ENCODE peak calls at places on chromosome 21, in ten cellular contexts. One of them, this sample, is unnamed.
A peak's percentile ranks its signal among the peaks of the same experiment; 100 is the strongest.

GRCh38 chr21:18350216-18350615 is 53.4 kb downstream of the TMPRSS15 start:
- DNase-seq in AG04450: no peak
- DNase-seq in A549: no peak
- DNase-seq in AG10803: peak; percentile 0
- DNase-seq in GM23338: no peak
- DNase-seq in GM13977: no peak
- DNase-seq in mesothelial cell of epicardium: no peak
- DNase-seq in AG09309: no peak
- DNase-seq in breast epithelium: no peak
- DNase-seq in CD4-positive, alpha-beta T cell: no peak
- DNase-seq in this sample: no peak

GRCh38 chr21:25420831-25421230 is 186.4 kb downstream of the MRPL39 start:
- DNase-seq in AG04450: no peak
- DNase-seq in A549: no peak
- DNase-seq in AG10803: no peak
- DNase-seq in GM23338: no peak
- DNase-seq in GM13977: no peak
- DNase-seq in mesothelial cell of epicardium: no peak
- DNase-seq in AG09309: no peak
- DNase-seq in breast epithelium: no peak
- DNase-seq in CD4-positive, alpha-beta T cell: no peak
- DNase-seq in this sample: no peak

GRCh38 chr21:44847261-44848056 is 26.0 kb downstream of the PTTG1IP start:
- DNase-seq in AG04450: no peak
- DNase-seq in A549: no peak
- DNase-seq in AG10803: no peak
- DNase-seq in GM23338: no peak
- DNase-seq in GM13977: no peak
- DNase-seq in mesothelial cell of epicardium: no peak
- DNase-seq in AG09309: no peak
- DNase-seq in breast epithelium: peak; percentile 49
- DNase-seq in CD4-positive, alpha-beta T cell: no peak
- DNase-seq in this sample: no peak

GRCh38 chr21:41564871-41565281 is 56.9 kb upstream of the TMPRSS2 start:
- DNase-seq in AG04450: no peak
- DNase-seq in A549: no peak
- DNase-seq in AG10803: peak; percentile 90
- DNase-seq in GM23338: no peak
- DNase-seq in GM13977: no peak
- DNase-seq in mesothelial cell of epicardium: no peak
- DNase-seq in AG09309: peak; percentile 67
- DNase-seq in breast epithelium: no peak
- DNase-seq in CD4-positive, alpha-beta T cell: no peak
- DNase-seq in this sample: no peak

GRCh38 chr21:45386728-45387371 is 18.1 kb upstream of the COL18A1 start:
- DNase-seq in AG04450: peak; percentile 87
- DNase-seq in A549: no peak
- DNase-seq in AG10803: peak; percentile 90
- DNase-seq in GM23338: no peak
- DNase-seq in GM13977: no peak
- DNase-seq in mesothelial cell of epicardium: no peak
- DNase-seq in AG09309: peak; percentile 75
- DNase-seq in breast epithelium: no peak
- DNase-seq in CD4-positive, alpha-beta T cell: no peak
- DNase-seq in this sample: peak; percentile 57

GRCh38 chr21:38679531-38679930 is 126.2 kb upstream of the ETS2 start:
- DNase-seq in AG04450: no peak
- DNase-seq in A549: no peak
- DNase-seq in AG10803: peak; percentile 69
- DNase-seq in GM23338: no peak
- DNase-seq in GM13977: peak; percentile 56
- DNase-seq in mesothelial cell of epicardium: no peak
- DNase-seq in AG09309: peak; percentile 47
- DNase-seq in breast epithelium: no peak
- DNase-seq in CD4-positive, alpha-beta T cell: no peak
- DNase-seq in this sample: peak; percentile 11

GRCh38 chr21:41121785-41122415 is 46.1 kb upstream of the BACE2 start:
- DNase-seq in AG04450: peak; percentile 16
- DNase-seq in A549: peak; percentile 28
- DNase-seq in AG10803: peak; percentile 76
- DNase-seq in GM23338: peak; percentile 82
- DNase-seq in GM13977: no peak
- DNase-seq in mesothelial cell of epicardium: peak; percentile 88
- DNase-seq in AG09309: peak; percentile 21
- DNase-seq in breast epithelium: peak; percentile 89
- DNase-seq in CD4-positive, alpha-beta T cell: peak; percentile 37
- DNase-seq in this sample: peak; percentile 97

GRCh38 chr21:39444406-39445145 is 1.0 kb downstream of the LCA5L start:
- DNase-seq in AG04450: no peak
- DNase-seq in A549: peak; percentile 8
- DNase-seq in AG10803: peak; percentile 60
- DNase-seq in GM23338: peak; percentile 51
- DNase-seq in GM13977: no peak
- DNase-seq in mesothelial cell of epicardium: peak; percentile 69
- DNase-seq in AG09309: no peak
- DNase-seq in breast epithelium: no peak
- DNase-seq in CD4-positive, alpha-beta T cell: no peak
- DNase-seq in this sample: no peak

GRCh38 chr21:30256100-30256499 is 26.6 kb downstream of the KRTAP24-1 start:
- DNase-seq in AG04450: no peak
- DNase-seq in A549: no peak
- DNase-seq in AG10803: no peak
- DNase-seq in GM23338: no peak
- DNase-seq in GM13977: no peak
- DNase-seq in mesothelial cell of epicardium: no peak
- DNase-seq in AG09309: no peak
- DNase-seq in breast epithelium: no peak
- DNase-seq in CD4-positive, alpha-beta T cell: no peak
- DNase-seq in this sample: no peak

GRCh38 chr21:41361786-41362604 is at the start of gene MX2:
- DNase-seq in AG04450: peak; percentile 37
- DNase-seq in A549: no peak
- DNase-seq in AG10803: peak; percentile 92
- DNase-seq in GM23338: no peak
- DNase-seq in GM13977: peak; percentile 73
- DNase-seq in mesothelial cell of epicardium: peak; percentile 37
- DNase-seq in AG09309: peak; percentile 79
- DNase-seq in breast epithelium: peak; percentile 54
- DNase-seq in CD4-positive, alpha-beta T cell: peak; percentile 91
- DNase-seq in this sample: peak; percentile 86

GRCh38 chr21:25054689-25055088 is 552.6 kb downstream of the MRPL39 start:
- DNase-seq in AG04450: no peak
- DNase-seq in A549: no peak
- DNase-seq in AG10803: no peak
- DNase-seq in GM23338: no peak
- DNase-seq in GM13977: no peak
- DNase-seq in mesothelial cell of epicardium: no peak
- DNase-seq in AG09309: no peak
- DNase-seq in breast epithelium: no peak
- DNase-seq in CD4-positive, alpha-beta T cell: no peak
- DNase-seq in this sample: no peak

GRCh38 chr21:41685511-41686149 is 81.2 kb downstream of the RIPK4 start:
- DNase-seq in AG04450: no peak
- DNase-seq in A549: no peak
- DNase-seq in AG10803: no peak
- DNase-seq in GM23338: no peak
- DNase-seq in GM13977: no peak
- DNase-seq in mesothelial cell of epicardium: no peak
- DNase-seq in AG09309: no peak
- DNase-seq in breast epithelium: no peak
- DNase-seq in CD4-positive, alpha-beta T cell: no peak
- DNase-seq in this sample: no peak

GRCh38 chr21:45974073-45975016 is 7.2 kb upstream of the COL6A1 start:
- DNase-seq in AG04450: no peak
- DNase-seq in A549: no peak
- DNase-seq in AG10803: peak; percentile 67
- DNase-seq in GM23338: peak; percentile 72
- DNase-seq in GM13977: peak; percentile 64
- DNase-seq in mesothelial cell of epicardium: peak; percentile 42
- DNase-seq in AG09309: no peak
- DNase-seq in breast epithelium: peak; percentile 56
- DNase-seq in CD4-positive, alpha-beta T cell: no peak
- DNase-seq in this sample: no peak

GRCh38 chr21:45990741-45991605 is 9.4 kb downstream of the COL6A1 start:
- DNase-seq in AG04450: no peak
- DNase-seq in A549: no peak
- DNase-seq in AG10803: no peak
- DNase-seq in GM23338: no peak
- DNase-seq in GM13977: no peak
- DNase-seq in mesothelial cell of epicardium: peak; percentile 35
- DNase-seq in AG09309: no peak
- DNase-seq in breast epithelium: peak; percentile 46
- DNase-seq in CD4-positive, alpha-beta T cell: peak; percentile 0
- DNase-seq in this sample: peak; percentile 9

GRCh38 chr21:19541612-19542011 is 1138.0 kb upstream of the TMPRSS15 start:
- DNase-seq in AG04450: no peak
- DNase-seq in A549: no peak
- DNase-seq in AG10803: no peak
- DNase-seq in GM23338: no peak
- DNase-seq in GM13977: no peak
- DNase-seq in mesothelial cell of epicardium: no peak
- DNase-seq in AG09309: no peak
- DNase-seq in breast epithelium: no peak
- DNase-seq in CD4-positive, alpha-beta T cell: no peak
- DNase-seq in this sample: no peak

DNA sequence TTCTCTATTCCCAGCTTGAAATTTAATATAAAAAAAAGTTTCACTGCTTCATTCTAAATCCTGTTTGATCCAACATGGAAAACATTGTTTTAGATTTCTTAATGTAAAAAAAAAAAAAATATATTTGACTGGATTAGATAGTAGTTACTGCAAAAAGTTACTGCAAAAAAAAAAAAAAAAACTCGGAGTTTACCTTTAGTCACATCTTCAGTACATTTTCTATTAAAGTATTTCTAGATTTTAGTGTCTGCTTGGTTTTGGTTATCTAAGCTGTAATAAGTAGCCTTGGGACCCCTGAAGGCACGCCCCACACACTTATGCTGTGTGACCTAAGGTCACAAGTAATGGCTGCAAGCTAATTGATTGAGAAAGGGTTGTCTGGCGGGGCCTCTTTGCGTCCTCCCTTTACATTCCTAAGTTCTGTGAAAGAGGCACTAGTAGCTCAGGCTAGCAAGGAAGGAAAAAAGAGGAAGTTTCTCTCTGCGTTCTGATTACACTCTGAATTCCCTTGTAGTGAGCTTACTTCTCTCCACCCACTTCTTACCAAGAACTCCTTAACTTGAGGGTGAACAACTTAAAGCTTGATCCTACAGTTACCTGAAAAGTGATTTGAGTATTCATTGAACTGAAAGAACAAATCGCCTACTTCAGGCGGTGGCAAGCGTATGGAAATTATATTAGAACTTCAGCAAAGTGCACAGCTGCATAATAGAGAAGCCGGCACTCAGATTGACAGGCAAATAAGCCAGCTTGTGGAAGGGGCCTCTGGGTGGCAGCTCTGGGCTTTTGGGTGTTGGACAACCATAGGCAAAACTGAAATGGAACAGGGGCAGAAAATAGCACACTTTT is 464.2 kb downstream of the USP25 start:
- DNase-seq in AG04450: peak; percentile 60
- DNase-seq in A549: peak; percentile 4
- DNase-seq in AG10803: peak; percentile 79
- DNase-seq in GM23338: peak; percentile 77
- DNase-seq in GM13977: no peak
- DNase-seq in mesothelial cell of epicardium: peak; percentile 45
- DNase-seq in AG09309: peak; percentile 33
- DNase-seq in breast epithelium: no peak
- DNase-seq in CD4-positive, alpha-beta T cell: no peak
- DNase-seq in this sample: peak; percentile 70
- TF ChIP-seq CTCF in AG04450: peak; percentile 36
- TF ChIP-seq CTCF in A549: peak; percentile 30
- TF ChIP-seq CTCF in AG10803: peak; percentile 51
- TF ChIP-seq CTCF in GM23338: no peak
- TF ChIP-seq CTCF in GM13977: no peak
- TF ChIP-seq CTCF in mesothelial cell of epicardium: no peak
- TF ChIP-seq CTCF in AG09309: peak; percentile 36
- TF ChIP-seq CTCF in breast epithelium: no peak
- TF ChIP-seq CTCF in CD4-positive, alpha-beta T cell: no peak
- TF ChIP-seq CTCF in this sample: peak; percentile 7

GRCh38 chr21:15192243-15192642 is 127.4 kb upstream of the NRIP1 start:
- DNase-seq in AG04450: no peak
- DNase-seq in A549: no peak
- DNase-seq in AG10803: no peak
- DNase-seq in GM23338: no peak
- DNase-seq in GM13977: no peak
- DNase-seq in mesothelial cell of epicardium: no peak
- DNase-seq in AG09309: no peak
- DNase-seq in breast epithelium: no peak
- DNase-seq in CD4-positive, alpha-beta T cell: no peak
- DNase-seq in this sample: peak; percentile 22
- TF ChIP-seq CTCF in AG04450: no peak
- TF ChIP-seq CTCF in A549: no peak
- TF ChIP-seq CTCF in AG10803: no peak
- TF ChIP-seq CTCF in GM23338: no peak
- TF ChIP-seq CTCF in GM13977: no peak
- TF ChIP-seq CTCF in mesothelial cell of epicardium: no peak
- TF ChIP-seq CTCF in AG09309: no peak
- TF ChIP-seq CTCF in breast epithelium: no peak
- TF ChIP-seq CTCF in CD4-positive, alpha-beta T cell: no peak
- TF ChIP-seq CTCF in this sample: no peak

DNA sequence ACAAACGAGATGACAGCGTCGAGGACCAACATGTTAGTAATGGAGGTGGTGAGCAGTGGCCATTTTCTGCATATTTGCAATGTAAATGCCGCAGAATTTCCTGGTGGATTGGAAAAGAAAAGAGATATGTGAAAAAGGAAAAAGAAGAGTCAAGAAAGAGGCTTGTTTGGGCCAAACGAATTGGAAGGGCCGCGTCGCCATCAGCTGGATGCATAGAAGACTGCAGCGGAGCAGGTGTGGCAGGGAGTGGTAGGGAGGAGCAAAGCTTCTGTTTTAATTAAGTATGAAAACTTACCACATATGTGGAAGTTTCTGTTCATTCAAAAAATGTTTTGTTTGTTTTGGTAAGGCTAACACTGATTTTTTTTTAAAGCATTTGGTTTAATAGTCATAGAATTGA is 690.7 kb downstream of the NCAM2 start:
- DNase-seq in AG04450: no peak
- DNase-seq in A549: no peak
- DNase-seq in AG10803: peak; percentile 31
- DNase-seq in GM23338: peak; percentile 80
- DNase-seq in GM13977: no peak
- DNase-seq in mesothelial cell of epicardium: no peak
- DNase-seq in AG09309: no peak
- DNase-seq in breast epithelium: no peak
- DNase-seq in CD4-positive, alpha-beta T cell: no peak
- DNase-seq in this sample: no peak
- TF ChIP-seq CTCF in AG04450: peak; percentile 70
- TF ChIP-seq CTCF in A549: no peak
- TF ChIP-seq CTCF in AG10803: peak; percentile 55
- TF ChIP-seq CTCF in GM23338: peak; percentile 75
- TF ChIP-seq CTCF in GM13977: no peak
- TF ChIP-seq CTCF in mesothelial cell of epicardium: no peak
- TF ChIP-seq CTCF in AG09309: no peak
- TF ChIP-seq CTCF in breast epithelium: no peak
- TF ChIP-seq CTCF in CD4-positive, alpha-beta T cell: no peak
- TF ChIP-seq CTCF in this sample: no peak

DNA sequence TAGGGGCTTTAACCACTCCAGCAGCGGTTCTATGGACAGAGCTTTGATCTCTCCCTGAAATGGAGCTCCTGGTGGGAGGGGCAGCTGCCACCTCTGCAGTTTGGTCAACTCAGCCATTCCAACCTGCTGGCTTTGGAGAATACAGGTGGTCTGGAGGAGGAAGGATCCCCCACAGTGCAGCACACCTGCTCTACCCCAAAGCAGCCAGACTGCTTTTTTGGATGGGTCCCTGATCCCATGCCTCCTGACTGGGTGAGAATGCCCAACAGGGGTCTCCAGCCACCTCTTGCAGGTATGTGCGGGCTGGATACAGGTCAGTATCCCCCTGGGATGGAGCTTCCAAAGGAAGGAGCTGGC is 53.9 kb downstream of the TPTE start:
- DNase-seq in AG04450: no peak
- DNase-seq in A549: no peak
- DNase-seq in AG10803: no peak
- DNase-seq in GM23338: no peak
- DNase-seq in GM13977: no peak
- DNase-seq in mesothelial cell of epicardium: no peak
- DNase-seq in AG09309: no peak
- DNase-seq in breast epithelium: no peak
- DNase-seq in CD4-positive, alpha-beta T cell: no peak
- DNase-seq in this sample: no peak
- TF ChIP-seq CTCF in AG04450: no peak
- TF ChIP-seq CTCF in A549: no peak
- TF ChIP-seq CTCF in AG10803: no peak
- TF ChIP-seq CTCF in GM23338: no peak
- TF ChIP-seq CTCF in GM13977: no peak
- TF ChIP-seq CTCF in mesothelial cell of epicardium: no peak
- TF ChIP-seq CTCF in AG09309: no peak
- TF ChIP-seq CTCF in breast epithelium: no peak
- TF ChIP-seq CTCF in CD4-positive, alpha-beta T cell: no peak
- TF ChIP-seq CTCF in this sample: no peak

This sample was measured in tibial nerve.